ENCODE peak calls at places on chromosomes 12 and 14, in four cellular contexts. J, R, K and N are unnamed samples.

GRCh38 chr12:40692617-40693502 is 621 bp downstream of the CNTN1 start:
- DNase-seq in J (no peak), R (no peak), K (no peak), N (no peak)

GRCh38 chr14:97159124-97159523 is 361.9 kb downstream of the VRK1 start:
- DNase-seq in J (no peak), R (no peak), K (no peak), N (no peak)

GRCh38 chr12:54723653-54724256 is 75.6 kb upstream of the DCD start:
- DNase-seq in J (no peak), R (peak), K (no peak), N (peak)

GRCh38 chr14:55416866-55417265 is 5.2 kb upstream of the ATG14 start:
- DNase-seq in J (no peak), R (peak), K (no peak), N (peak)

GRCh38 chr12:44078273-44078672 is 242.4 kb downstream of the TMEM117 start:
- DNase-seq in J (no peak), R (no peak), K (no peak), N (no peak)

GRCh38 chr12:41869432-41869831 is 275.2 kb downstream of the GXYLT1 start:
- DNase-seq in J (no peak), R (no peak), K (no peak), N (no peak)

GRCh38 chr14:64879635-64880381 is at the start of gene SPTB:
- DNase-seq in J (no peak), R (peak), K (no peak), N (no peak)

GRCh38 chr12:26813812-26814211 is 19.2 kb downstream of the ITPR2 start:
- DNase-seq in J (no peak), R (no peak), K (no peak), N (no peak)

GRCh38 chr14:30227436-30227835 is 299.8 kb upstream of the PRKD1 start:
- DNase-seq in J (no peak), R (no peak), K (no peak), N (no peak)

GRCh38 chr12:195191-195590 is 18.8 kb downstream of the SLC6A12 start:
- DNase-seq in J (no peak), R (no peak), K (no peak), N (no peak)

GRCh38 chr14:72558721-72559120 is 335.2 kb downstream of the DPF3 start:
- DNase-seq in J (no peak), R (no peak), K (no peak), N (no peak)

GRCh38 chr12:19431407-19432308 is 7.6 kb upstream of the AEBP2 start:
- DNase-seq in J (no peak), R (no peak), K (no peak), N (no peak)

GRCh38 chr12:53623526-53623925 is 2.7 kb downstream of the ATF7 start:
- DNase-seq in J (no peak), R (peak), K (no peak), N (no peak)

GRCh38 chr14:94379291-94380224 is 8.8 kb downstream of the SERPINA1 start:
- DNase-seq in J (no peak), R (no peak), K (no peak), N (no peak)

GRCh38 chr14:94378527-94379290 is 9.7 kb downstream of the SERPINA1 start:
- DNase-seq in J (no peak), R (no peak), K (no peak), N (no peak)

GRCh38 chr14:94382099-94382498 is 6.3 kb downstream of the SERPINA1 start:
- DNase-seq in J (no peak), R (no peak), K (no peak), N (no peak)

GRCh38 chr14:94381149-94382030 is 7.0 kb downstream of the SERPINA1 start:
- DNase-seq in J (no peak), R (no peak), K (no peak), N (no peak)

GRCh38 chr14:94380225-94381148 is 7.9 kb downstream of the SERPINA1 start:
- DNase-seq in J (no peak), R (no peak), K (no peak), N (no peak)
- TF ChIP-seq FOSL1 in J (no peak), R (no peak), K (no peak), N (no peak)

GRCh38 chr12:104873374-104873773 is 84.7 kb downstream of the SLC41A2 start:
- DNase-seq in J (no peak), R (no peak), K (no peak), N (no peak)

DNA sequence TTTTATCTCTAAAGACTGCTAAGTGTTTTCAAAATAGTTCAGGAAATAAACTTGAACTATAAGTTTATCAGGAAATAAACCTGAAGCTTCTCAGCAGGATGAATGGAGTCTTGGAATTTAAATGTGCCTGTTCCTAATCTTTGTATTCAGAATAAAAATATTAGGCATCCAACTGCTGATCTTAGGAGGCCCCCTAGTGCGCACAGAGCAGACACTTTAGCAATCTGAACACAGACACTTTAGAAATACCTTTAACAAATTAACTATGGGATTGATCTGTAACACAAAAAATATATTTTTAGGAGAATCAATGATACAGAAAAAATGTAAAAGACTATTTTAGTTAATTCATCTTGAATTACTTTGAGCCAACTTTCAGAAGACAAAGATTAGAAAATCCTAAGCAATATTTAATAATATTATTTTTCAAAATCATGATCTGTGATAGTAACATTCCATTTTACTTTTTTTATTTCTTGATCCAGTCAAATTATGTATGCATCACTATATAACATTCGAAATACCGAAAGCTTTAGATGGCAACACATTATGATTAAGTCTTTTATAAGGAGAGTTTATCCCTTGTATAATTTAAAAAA is 80.9 kb downstream of the SLC41A2 start:
- DNase-seq in J (no peak), R (peak), K (no peak), N (no peak)
- TF ChIP-seq CTCF in J (peak), R (peak), K (peak), N (peak)

GRCh38 chr12:92899388-92900001 is 29.6 kb downstream of the EEA1 start:
- DNase-seq in J (peak), R (no peak), K (peak), N (peak)
- TF ChIP-seq POLR2AphosphoS5 in J (no peak), R (no peak), K (no peak), N (no peak)

DNA sequence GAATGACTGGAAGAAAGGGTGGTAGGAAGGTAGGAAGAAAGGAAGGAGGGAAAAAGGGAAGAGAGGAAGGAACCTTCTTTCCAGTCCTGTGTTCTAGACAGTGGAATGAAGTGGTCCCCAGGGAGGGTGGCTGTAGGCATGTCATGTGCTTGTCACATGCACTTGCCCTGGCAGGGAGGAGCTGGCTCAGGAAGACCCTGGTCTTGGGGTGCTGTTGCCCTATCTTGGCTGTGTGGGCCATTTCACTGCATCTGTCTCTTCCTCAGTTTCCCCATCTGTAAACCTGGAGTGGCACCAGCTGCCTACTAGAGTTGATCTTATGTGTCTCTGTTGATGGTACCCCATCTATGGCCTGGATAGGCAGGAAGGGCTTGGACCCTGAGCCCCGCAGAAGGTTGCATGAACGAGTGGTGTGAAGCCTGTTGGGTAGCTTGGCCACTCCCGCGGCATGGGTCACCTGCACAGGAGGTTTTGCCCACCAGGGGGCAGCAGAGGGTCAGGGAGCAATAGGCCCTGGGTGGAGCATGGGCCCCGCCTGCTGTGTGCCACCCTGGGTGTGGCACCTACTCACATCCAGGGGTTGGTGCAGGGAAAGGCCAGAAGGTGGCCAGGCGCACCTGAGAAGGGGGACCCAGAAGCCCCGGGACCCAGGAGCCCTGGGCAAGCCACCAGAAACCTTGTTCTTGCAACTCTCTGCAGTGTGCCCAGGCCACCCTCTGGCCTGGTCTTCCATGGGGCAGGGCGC is 25.1 kb downstream of the MEG3 start:
- DNase-seq in J (peak), R (peak), K (peak), N (peak)
- TF ChIP-seq FOSL1 in J (no peak), R (no peak), K (no peak), N (no peak)

GRCh38 chr14:61953602-61954001 is 191.4 kb downstream of the SNAPC1 start:
- DNase-seq in J (no peak), R (no peak), K (no peak), N (no peak)
- TF ChIP-seq CTCF in J (peak), R (no peak), K (no peak), N (no peak)

DNA sequence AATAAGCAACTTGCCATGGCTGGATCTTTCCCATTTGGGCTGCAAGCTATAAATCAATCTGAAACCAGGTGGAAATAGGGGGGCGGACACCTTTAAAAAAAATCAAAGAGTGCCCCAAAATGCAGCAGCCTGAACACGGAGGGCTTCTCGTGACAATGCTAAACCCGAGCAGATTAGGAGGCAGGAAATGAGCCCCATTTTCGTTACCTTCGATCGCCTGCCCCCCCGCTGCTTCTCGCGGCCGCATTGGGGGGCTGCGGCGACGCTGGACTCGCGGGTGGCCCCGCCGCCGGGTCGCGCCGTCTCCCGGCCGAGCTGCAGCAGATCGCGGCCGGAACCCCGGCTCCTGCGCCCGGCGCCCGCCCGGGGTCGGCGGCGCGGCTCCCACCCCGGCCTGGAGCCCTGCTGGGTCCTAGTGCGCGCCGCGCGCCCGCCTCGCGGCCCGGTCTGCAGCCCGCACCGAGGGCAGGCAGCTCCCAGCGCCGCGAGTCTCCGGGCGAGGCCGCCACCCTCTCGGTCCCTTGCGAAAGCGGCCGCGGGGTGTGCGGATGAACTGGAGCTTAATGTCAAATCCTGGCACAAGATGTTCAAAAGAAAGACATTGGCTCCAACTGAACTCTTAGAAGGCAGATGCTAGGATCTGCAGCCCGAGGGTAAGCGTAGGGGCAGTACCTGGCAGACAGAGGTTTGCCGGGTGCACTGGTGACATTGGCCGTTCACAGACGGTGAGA is 202.0 kb upstream of the FOXN3 start:
- DNase-seq in J (peak), R (peak), K (peak), N (peak)
- TF ChIP-seq POLR2AphosphoS5 in J (peak), R (no peak), K (peak), N (peak)